ENCODE peak calls at places on chromosomes 13 and 19, in eight cellular contexts. N, U, E, I, K, Z, Q and R are unnamed samples.

GRCh38 chr13:98280176-98280510 is 103.1 kb upstream of the RNF113B start:
- DNase-seq in Q (peak; percentile 85), E (no peak), Z (no peak), K (no peak), N (no peak), U (no peak), I (no peak), R (no peak)

GRCh38 chr19:33273881-33274662 is 28.3 kb downstream of the CEBPA start:
- DNase-seq in Q (peak; percentile 70), K (peak; percentile 95), N (no peak), E (no peak), Z (no peak), U (no peak), I (no peak), R (peak; percentile 58)

GRCh38 chr19:35305181-35305580 is 13.2 kb downstream of the MAG start:
- DNase-seq in E (no peak), K (no peak), Z (no peak), I (no peak), Q (no peak), N (no peak), U (no peak), R (no peak)

GRCh38 chr13:104011505-104012270 is 945.5 kb upstream of the SLC10A2 start:
- DNase-seq in Q (no peak), K (no peak), U (no peak), E (no peak), Z (no peak), N (no peak), I (peak; percentile 90), R (no peak)

GRCh38 chr19:21697171-21697570 is 70.2 kb downstream of the ZNF100 start:
- DNase-seq in Z (no peak), K (no peak), U (no peak), E (no peak), N (no peak), Q (no peak), I (no peak), R (no peak)

GRCh38 chr13:106336663-106337062 is 198.8 kb downstream of the EFNB2 start:
- DNase-seq in Q (no peak), N (no peak), Z (no peak), E (no peak), K (no peak), U (no peak), I (no peak), R (no peak)

GRCh38 chr19:44747739-44748425 is 626 bp upstream of the BCL3 start:
- DNase-seq in Q (peak; percentile 70), Z (no peak), N (peak; percentile 89), I (peak; percentile 76), E (peak; percentile 89), U (peak; percentile 87), K (no peak), R (no peak)

GRCh38 chr13:48859168-48860105 is 116.3 kb upstream of the FNDC3A start:
- DNase-seq in K (no peak), Z (no peak), U (no peak), N (no peak), E (no peak), Q (no peak), I (no peak), R (no peak)

GRCh38 chr13:85191996-85192395 is 607.2 kb downstream of the SLITRK6 start:
- DNase-seq in Q (no peak), K (no peak), I (no peak), Z (no peak), N (no peak), E (no peak), U (no peak), R (no peak)

GRCh38 chr19:10471909-10472308 is 31.2 kb downstream of the KEAP1 start:
- DNase-seq in Q (peak; percentile 69), I (no peak), U (no peak), K (peak; percentile 54), N (no peak), Z (no peak), E (no peak), R (peak; percentile 25)

GRCh38 chr13:53090507-53090906 is 61.9 kb downstream of the OLFM4 start:
- DNase-seq in Q (no peak), U (no peak), Z (no peak), I (no peak), E (no peak), N (no peak), K (no peak), R (no peak)

GRCh38 chr13:91922969-91923592 is 524.7 kb downstream of the GPC5 start:
- DNase-seq in Q (peak; percentile 10), Z (no peak), K (no peak), I (no peak), E (no peak), N (no peak), U (no peak), R (no peak)

GRCh38 chr13:30212256-30212655 is 95.1 kb downstream of the KATNAL1 start:
- DNase-seq in E (no peak), U (no peak), K (no peak), Q (no peak), N (no peak), I (no peak), Z (no peak), R (no peak)

GRCh38 chr19:49761625-49762311 is 1.3 kb downstream of the TSKS start:
- DNase-seq in N (no peak), Z (no peak), U (no peak), K (peak; percentile 87), I (no peak), Q (no peak), E (no peak), R (no peak)

GRCh38 chr13:28415994-28416411 is 78.9 kb downstream of the FLT1 start:
- DNase-seq in U (no peak), K (no peak), N (no peak), E (no peak), Z (no peak), I (no peak), Q (no peak), R (no peak)
- TF ChIP-seq CTCF in U (no peak), K (no peak), N (no peak), E (no peak), Z (no peak), I (no peak), Q (peak; percentile 28), R (no peak)

DNA sequence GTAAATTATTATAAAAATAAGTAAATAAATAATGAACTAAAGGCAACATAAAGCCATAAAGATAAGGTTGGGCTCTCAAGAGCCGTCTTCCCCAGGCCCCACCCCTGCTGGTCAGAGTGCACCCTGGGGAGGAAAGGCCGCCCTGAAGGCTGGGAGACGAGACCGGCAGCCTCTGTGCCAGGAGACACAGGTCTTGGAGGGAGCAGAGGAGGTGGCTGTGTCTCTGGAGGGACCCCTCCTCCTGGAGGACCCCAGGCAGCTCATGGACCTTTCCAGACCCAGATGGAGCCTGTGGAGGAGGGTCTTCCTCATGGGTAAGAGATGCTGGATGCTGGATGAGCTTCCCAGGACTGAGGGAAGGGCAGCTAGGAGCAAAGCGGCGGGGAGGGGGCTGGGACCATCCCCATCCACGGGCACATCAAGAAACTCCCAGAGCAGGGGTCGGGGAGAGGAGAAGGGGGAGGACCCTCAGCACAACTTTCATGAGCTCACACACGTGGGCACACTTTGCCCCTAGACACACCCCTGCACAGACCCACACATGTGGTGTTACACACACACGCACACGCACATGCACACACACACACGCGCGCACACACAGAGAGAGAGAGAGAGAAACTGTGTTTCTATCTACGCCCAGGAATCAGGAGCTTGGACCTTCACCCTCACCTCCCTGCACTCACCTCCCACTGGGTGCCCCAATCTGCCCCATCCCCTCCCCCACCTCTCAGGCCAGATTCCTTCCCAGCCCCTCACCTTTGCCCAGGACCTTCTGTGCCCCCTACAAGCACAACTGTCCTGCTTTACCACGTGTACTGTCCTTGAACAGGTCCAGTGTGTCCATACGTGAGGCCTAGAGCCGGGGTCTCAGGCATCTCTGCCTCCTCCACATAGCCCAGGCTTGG is at the start of gene CEACAM18:
- DNase-seq in I (no peak), Q (no peak), K (no peak), U (no peak), Z (no peak), E (peak; percentile 27), N (no peak), R (no peak)
- H3K4me3 ChIP-seq in I (no peak within 1 kb of the TSS), Q (no peak within 1 kb of the TSS), K (no peak within 1 kb of the TSS), U (no peak within 1 kb of the TSS), Z (no peak within 1 kb of the TSS), E (no peak within 1 kb of the TSS), N (no peak within 1 kb of the TSS), R (no peak within 1 kb of the TSS)

GRCh38 chr13:21606781-21607180 is 2.8 kb upstream of the MICU2 start:
- DNase-seq in N (no peak), Q (no peak), U (no peak), I (no peak), Z (no peak), K (no peak), E (no peak), R (no peak)

GRCh38 chr13:21608961-21609360 is 5.0 kb upstream of the MICU2 start:
- DNase-seq in K (peak; percentile 26), N (no peak), U (no peak), Q (no peak), Z (no peak), E (no peak), I (no peak), R (no peak)

GRCh38 chr13:21606251-21606650 is 2.3 kb upstream of the MICU2 start:
- DNase-seq in Z (no peak), I (no peak), N (no peak), U (no peak), Q (no peak), K (no peak), E (no peak), R (no peak)

DNA sequence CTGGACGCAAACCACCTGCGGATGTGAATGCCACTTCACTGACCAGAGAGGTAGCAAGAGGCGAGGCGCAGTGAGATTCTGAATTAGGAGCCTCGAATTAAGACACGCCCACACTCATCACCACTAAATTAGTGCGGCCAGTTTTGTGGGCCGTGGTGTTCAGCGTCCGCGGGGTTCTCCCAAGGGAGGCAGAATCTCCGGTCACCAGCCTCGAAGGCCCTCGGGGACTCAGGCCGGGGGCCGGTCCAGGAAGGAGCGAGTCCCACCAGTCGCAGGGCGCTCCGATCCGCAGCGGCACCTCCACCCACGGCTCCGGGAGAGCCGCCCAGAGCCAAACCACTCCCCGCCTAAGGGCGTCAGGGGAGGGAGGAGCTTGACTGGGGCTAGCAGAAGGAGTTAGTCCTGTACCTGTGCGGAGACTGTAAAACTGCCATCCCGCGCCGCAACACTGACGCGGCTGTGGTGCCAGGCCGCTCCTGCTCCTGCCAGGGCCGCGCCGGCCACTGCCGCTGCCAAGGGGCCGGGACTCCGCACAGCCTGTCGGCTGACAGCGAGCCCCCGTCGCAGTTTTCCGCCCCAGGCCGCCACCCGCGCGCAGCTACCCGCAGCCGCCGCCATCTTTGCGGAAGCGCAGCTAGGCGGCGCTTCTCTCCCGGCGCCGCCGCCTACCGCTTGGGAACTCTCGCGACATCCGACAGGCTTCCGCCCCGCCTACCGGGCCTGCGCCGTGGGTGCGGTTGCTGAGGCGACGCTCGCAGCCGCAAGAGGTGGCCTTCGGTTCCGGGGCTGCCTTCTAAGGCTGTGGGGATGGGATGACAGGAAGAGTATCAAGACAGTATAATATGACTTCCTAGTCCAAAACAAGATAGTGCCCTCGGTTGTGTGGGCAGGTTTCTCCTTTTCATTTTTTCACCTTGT is at the start of gene MICU2:
- DNase-seq in K (peak; percentile 92), I (peak; percentile 95), Z (peak; percentile 93), U (peak; percentile 94), Q (peak; percentile 96), N (peak; percentile 98), E (peak; percentile 96), R (peak; percentile 75)
- TF ChIP-seq CTCF in K (no peak), I (no peak), Z (peak; percentile 15), U (no peak), Q (no peak), N (peak; percentile 6), E (no peak), R (no peak)

GRCh38 chr13:23657056-23657455 is 86.8 kb downstream of the TNFRSF19 start:
- DNase-seq in U (no peak), E (no peak), K (peak; percentile 23), I (no peak), Z (no peak), N (no peak), Q (no peak), R (no peak)
- H3K4me3 ChIP-seq in U (no peak overlapping the region), E (no peak overlapping the region), K (no peak overlapping the region), I (no peak overlapping the region), Z (no peak overlapping the region), N (no peak overlapping the region), Q (no peak overlapping the region), R (no peak overlapping the region)